ENCODE peak calls at places on chromosomes 4 and X, in seven cellular contexts. C is HCT116, E is K562, T is SK-N-SH, U is GM12878, Y is H1, I is HepG2. O is an unnamed sample.

GRCh38 chrX:40912576-40912975 is 172.7 kb upstream of the USP9X start:
- DNase-seq in C (no peak), E (no peak), T (no peak), U (no peak), Y (no peak), I (no peak), O (no peak)

GRCh38 chrX:118216488-118216887 is 99.9 kb upstream of the KLHL13 start:
- DNase-seq in C (no peak), E (no peak), T (no peak), U (no peak), Y (no peak), I (no peak), O (peak; percentile 16)

GRCh38 chrX:74286950-74287349 is 17.0 kb upstream of the ZCCHC13 start:
- DNase-seq in C (no peak), E (no peak), T (no peak), U (no peak), Y (no peak), I (peak; percentile 1), O (no peak)

GRCh38 chrX:7746861-7747260 is 96.1 kb upstream of the VCX start:
- DNase-seq in C (no peak), E (no peak), T (no peak), U (no peak), Y (no peak), I (no peak), O (no peak)

GRCh38 chrX:29143356-29143755 is 556.1 kb downstream of the IL1RAPL1 start:
- DNase-seq in C (no peak), E (no peak), T (no peak), U (no peak), Y (no peak), I (no peak), O (no peak)

GRCh38 chr4:92969650-92970370 is 666.0 kb downstream of the GRID2 start:
- DNase-seq in C (peak; percentile 56), E (no peak), T (no peak), U (no peak), Y (no peak), I (peak; percentile 89), O (peak; percentile 68)

GRCh38 chr4:26820346-26820745 is 40.3 kb upstream of the STIM2 start:
- DNase-seq in C (no peak), E (no peak), T (no peak), U (no peak), Y (no peak), I (no peak), O (no peak)

GRCh38 chr4:188198980-188199792 is 59.9 kb downstream of the TRIML1 start:
- DNase-seq in C (no peak), E (no peak), T (no peak), U (no peak), Y (no peak), I (no peak), O (no peak)

GRCh38 chrX:17046478-17047097 is 100.1 kb downstream of the REPS2 start:
- DNase-seq in C (peak; percentile 44), E (peak; percentile 46), T (peak; percentile 51), U (peak; percentile 21), Y (peak; percentile 19), I (peak; percentile 41), O (peak; percentile 84)

GRCh38 chr4:183988874-183989273 is 83.8 kb downstream of the STOX2 start:
- DNase-seq in C (no peak), E (no peak), T (no peak), U (no peak), Y (no peak), I (no peak), O (no peak)

GRCh38 chr4:183986645-183987528 is 81.8 kb downstream of the STOX2 start:
- DNase-seq in C (no peak), E (no peak), T (no peak), U (no peak), Y (no peak), I (no peak), O (no peak)

GRCh38 chr4:183989471-183989870 is 84.4 kb downstream of the STOX2 start:
- DNase-seq in C (no peak), E (no peak), T (no peak), U (no peak), Y (no peak), I (no peak), O (no peak)

GRCh38 chr4:183987987-183988392 is 82.9 kb downstream of the STOX2 start:
- DNase-seq in C (peak; percentile 68), E (peak; percentile 33), T (peak; percentile 54), U (no peak), Y (no peak), I (peak; percentile 7), O (peak; percentile 21)

DNA sequence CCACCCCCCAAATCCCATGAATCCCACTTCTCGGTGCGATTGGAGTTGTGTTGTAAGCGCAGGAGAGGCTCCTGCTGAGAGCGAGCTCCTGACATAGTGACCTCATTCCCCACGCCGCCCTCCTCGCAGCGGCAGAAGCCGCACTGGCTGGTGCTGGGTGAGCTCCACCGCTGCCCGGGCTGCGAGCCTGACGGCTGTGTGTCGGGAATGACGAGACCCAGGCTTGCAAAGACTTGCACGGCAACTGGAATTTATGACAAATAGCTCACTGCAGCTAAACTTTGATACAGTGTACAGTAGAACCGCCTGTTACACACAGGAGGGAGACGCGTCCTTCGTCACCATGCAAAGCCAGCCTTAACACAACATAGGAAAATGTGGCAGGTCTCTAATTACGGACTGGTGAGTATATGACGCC is 82.4 kb downstream of the STOX2 start:
- DNase-seq in C (peak; percentile 21), E (no peak), T (peak; percentile 80), U (no peak), Y (no peak), I (no peak), O (peak; percentile 16)
- TF ChIP-seq JUND in C (peak; percentile 16), E (no peak), T (no peak), U (no peak), Y (no peak), I (no peak), O (no peak)

DNA sequence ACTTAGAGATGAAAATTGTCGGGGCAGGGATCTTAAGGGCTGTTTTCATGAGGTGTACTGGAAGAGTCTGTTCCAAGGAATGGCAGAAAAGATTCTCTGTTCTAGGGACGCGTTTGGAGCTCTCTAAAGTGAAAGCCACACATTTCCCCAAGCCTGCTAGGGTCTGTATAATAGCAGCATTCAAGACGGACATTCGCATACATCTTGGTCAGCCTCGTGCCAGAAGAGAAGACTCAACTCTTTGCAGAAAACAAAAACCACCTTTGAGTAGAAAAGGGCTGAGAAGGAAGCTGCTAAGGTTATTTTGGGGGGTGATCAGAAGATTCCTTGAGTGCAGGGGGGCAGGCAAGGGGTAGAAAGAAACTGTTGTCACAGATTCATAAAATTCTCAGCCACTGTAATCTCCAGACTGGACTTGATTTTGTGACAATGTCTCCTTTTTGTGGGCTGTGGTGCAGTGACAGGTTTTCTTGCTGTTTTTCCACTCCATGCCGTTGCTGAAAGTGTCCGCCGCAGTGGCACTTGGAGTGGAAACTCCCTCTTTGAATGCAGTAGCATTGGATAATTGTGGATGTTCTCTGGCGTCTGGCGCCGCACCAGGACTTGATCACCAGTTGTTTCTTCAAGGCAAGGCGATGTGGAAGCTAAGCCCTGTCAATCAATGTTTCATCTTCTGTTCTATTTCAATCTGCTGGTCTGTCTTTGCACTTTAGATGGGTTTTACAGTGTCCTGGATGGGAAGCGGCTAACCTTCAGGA is 2.9 kb downstream of the GYG2 start:
- DNase-seq in C (no peak), E (no peak), T (no peak), U (no peak), Y (no peak), I (no peak), O (no peak)
- TF ChIP-seq JUND in C (no peak), E (no peak), T (no peak), U (no peak), Y (no peak), I (no peak), O (no peak)

DNA sequence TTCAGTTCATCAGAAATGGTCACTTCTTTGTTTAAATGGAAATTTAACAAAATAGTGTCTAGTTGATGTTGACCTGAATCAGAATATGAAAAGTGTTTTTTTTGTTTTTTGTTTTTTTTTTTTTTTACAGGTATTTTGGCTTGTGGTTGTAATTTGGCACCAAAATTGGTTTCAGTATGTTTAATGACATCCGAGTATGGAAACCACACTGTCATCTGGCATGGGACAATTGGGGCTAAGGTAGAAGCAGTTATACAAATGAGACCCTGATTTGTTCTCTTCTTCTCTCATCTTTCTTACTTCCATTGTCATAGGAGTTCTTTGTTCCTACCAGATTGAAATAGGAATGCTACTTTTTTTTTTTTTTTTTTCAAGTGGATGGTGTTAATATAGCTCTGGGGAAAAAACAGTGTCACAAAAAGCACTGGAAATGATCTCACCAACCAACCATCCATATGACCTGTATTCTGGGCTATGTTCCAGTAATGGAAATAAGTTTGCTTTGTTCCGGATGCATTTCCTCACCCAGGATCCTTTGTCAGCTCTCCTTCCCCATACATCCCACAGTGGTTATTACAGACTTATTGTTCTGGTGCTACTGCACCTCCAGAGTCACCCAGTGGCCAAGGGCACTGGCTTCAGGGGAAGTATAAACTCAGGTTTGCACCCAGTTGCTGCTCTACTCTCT is 95.8 kb downstream of the ATXN3L start:
- DNase-seq in C (peak; percentile 51), E (no peak), T (no peak), U (no peak), Y (no peak), I (peak; percentile 39), O (peak; percentile 21)
- TF ChIP-seq JUND in C (peak; percentile 59), E (no peak), T (peak; percentile 85), U (no peak), Y (no peak), I (no peak), O (peak; percentile 47)

GRCh38 chrX:9342581-9343051 is 122.2 kb upstream of the TBL1X start:
- DNase-seq in C (peak; percentile 71), E (peak; percentile 90), T (peak; percentile 90), U (no peak), Y (peak; percentile 46), I (peak; percentile 29), O (peak; percentile 93)

GRCh38 chrX:9338986-9339385 is 125.9 kb upstream of the TBL1X start:
- DNase-seq in C (no peak), E (no peak), T (no peak), U (no peak), Y (no peak), I (no peak), O (no peak)

GRCh38 chrX:9340619-9341304 is 124.1 kb upstream of the TBL1X start:
- DNase-seq in C (no peak), E (no peak), T (peak; percentile 12), U (peak; percentile 5), Y (no peak), I (no peak), O (no peak)

GRCh38 chrX:9341305-9342201 is 123.3 kb upstream of the TBL1X start:
- DNase-seq in C (no peak), E (peak; percentile 60), T (peak; percentile 63), U (peak; percentile 53), Y (no peak), I (no peak), O (peak; percentile 52)

DNA sequence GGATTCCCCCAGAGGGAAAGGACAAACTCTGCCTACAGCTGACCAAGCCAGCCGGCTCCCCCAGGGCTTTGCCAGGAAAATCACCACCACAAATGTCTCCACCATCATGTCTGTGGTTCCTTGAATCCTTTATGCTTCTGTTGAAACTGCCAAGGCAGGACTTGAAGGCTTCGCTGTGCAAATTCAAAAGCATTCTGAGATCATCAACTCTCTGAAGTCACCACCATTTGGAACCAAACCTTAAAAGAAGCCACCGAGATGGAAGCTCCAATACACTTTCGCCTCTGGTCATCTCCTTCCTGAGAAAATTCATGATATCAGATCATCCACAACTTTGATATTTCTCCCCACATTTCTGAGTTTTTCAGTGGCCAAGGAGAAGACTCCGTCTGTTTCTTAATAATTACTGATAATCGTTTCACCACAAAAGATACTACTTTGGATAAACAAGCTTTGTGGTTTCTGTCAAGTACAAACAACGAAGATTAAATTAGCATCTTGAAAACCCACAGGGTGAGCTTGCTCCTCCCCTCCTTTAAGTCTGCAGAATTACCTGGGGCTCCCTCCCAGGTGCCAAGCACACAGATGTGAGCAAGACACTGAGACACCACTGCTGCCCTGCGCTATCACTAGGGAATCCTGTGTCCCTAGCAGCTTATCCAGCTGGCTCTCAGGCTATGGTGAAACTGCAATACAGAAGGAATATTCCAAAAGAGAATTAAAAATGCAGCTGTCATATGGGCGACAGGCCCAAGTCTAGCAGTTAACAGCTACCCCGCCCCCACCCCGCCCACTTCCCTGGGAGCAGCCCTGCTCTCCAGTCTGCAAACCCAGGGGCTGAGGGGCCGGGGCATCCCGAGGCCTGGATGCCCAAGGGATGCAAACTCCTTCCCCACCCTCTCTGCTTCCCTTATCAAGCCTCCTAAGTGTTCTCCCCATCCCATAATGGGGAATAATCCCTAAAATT is 125.0 kb upstream of the TBL1X start:
- DNase-seq in C (no peak), E (no peak), T (no peak), U (no peak), Y (no peak), I (no peak), O (no peak)
- TF ChIP-seq JUND in C (no peak), E (no peak), T (no peak), U (no peak), Y (no peak), I (no peak), O (no peak)

O was measured in T47D.